ENCODE peak calls at places on chromosomes 11 and 22, in seven cellular contexts. I is stomach; Q is WERI-Rb-1; B is effector memory CD4-positive, alpha-beta T cell; F is Panc1; V is mesenchymal stem cell; C is aorta. G is an unnamed sample.
A peak's percentile ranks its signal among the peaks of the same experiment; 100 is the strongest.

GRCh38 chr11:113473983-113474361 is 1.2 kb downstream of the DRD2 start:
- DNase-seq in I (no peak), Q (no peak), B (no peak), F (no peak), V (no peak), C (no peak), G (no peak)

GRCh38 chr11:72553748-72554147 is 119.4 kb upstream of the CLPB start:
- DNase-seq in I (no peak), Q (peak; percentile 63), B (no peak), F (no peak), V (no peak), C (no peak), G (no peak)

GRCh38 chr11:203945-204586 is 3.1 kb downstream of the BET1L start:
- DNase-seq in I (peak; percentile 16), Q (no peak), B (no peak), F (no peak), V (no peak), C (no peak), G (peak; percentile 10)

GRCh38 chr11:19573666-19574065 is 139.0 kb upstream of the NAV2 start:
- DNase-seq in I (no peak), Q (no peak), B (no peak), F (no peak), V (no peak), C (no peak), G (no peak)

GRCh38 chr11:64089915-64090810 is 54.4 kb downstream of the FLRT1 start:
- DNase-seq in I (no peak), Q (no peak), B (no peak), F (no peak), V (peak; percentile 71), C (no peak), G (no peak)

GRCh38 chr11:102914238-102915043 is 39.7 kb upstream of the MMP12 start:
- DNase-seq in I (no peak), Q (peak; percentile 17), B (no peak), F (peak; percentile 24), V (peak; percentile 55), C (no peak), G (peak; percentile 15)

GRCh38 chr22:22348127-22348814 is 103.7 kb downstream of the VPREB1 start:
- DNase-seq in I (no peak), Q (peak; percentile 33), B (no peak), F (no peak), V (peak; percentile 4), C (no peak), G (peak; percentile 57)

GRCh38 chr11:9118277-9118676 is 26.9 kb upstream of the SCUBE2 start:
- DNase-seq in I (no peak), Q (no peak), B (no peak), F (no peak), V (no peak), C (no peak), G (no peak)

GRCh38 chr11:21472256-21472655 is 720.6 kb upstream of the ANO5 start:
- DNase-seq in I (no peak), Q (no peak), B (no peak), F (no peak), V (no peak), C (no peak), G (no peak)

GRCh38 chr11:30432716-30433115 is 109.8 kb downstream of the ARL14EP start:
- DNase-seq in I (no peak), Q (no peak), B (no peak), F (no peak), V (no peak), C (no peak), G (no peak)

GRCh38 chr11:61011950-61012830 is 40.7 kb downstream of the CD6 start:
- DNase-seq in I (no peak), Q (no peak), B (no peak), F (no peak), V (no peak), C (no peak), G (no peak)

GRCh38 chr11:11075515-11076171 is 217.8 kb upstream of the ZBED5 start:
- DNase-seq in I (no peak), Q (no peak), B (no peak), F (no peak), V (peak; percentile 21), C (no peak), G (no peak)

GRCh38 chr11:130403301-130403804 is 25.1 kb downstream of the ADAMTS8 start:
- DNase-seq in I (no peak), Q (no peak), B (no peak), F (peak; percentile 25), V (peak; percentile 90), C (peak; percentile 89), G (no peak)

GRCh38 chr11:130979386-130979972 is 63.2 kb upstream of the SNX19 start:
- DNase-seq in I (no peak), Q (peak; percentile 49), B (no peak), F (no peak), V (peak; percentile 34), C (no peak), G (no peak)

GRCh38 chr11:83521647-83522596 is 235.8 kb upstream of the CCDC90B start:
- DNase-seq in I (no peak), Q (peak; percentile 51), B (no peak), F (no peak), V (peak; percentile 43), C (no peak), G (no peak)

GRCh38 chr11:133403900-133404299 is 128.4 kb downstream of the OPCML start:
- DNase-seq in I (no peak), Q (peak; percentile 51), B (no peak), F (no peak), V (no peak), C (no peak), G (peak; percentile 54)

GRCh38 chr11:46277623-46278386 is at the start of gene CREB3L1:
- DNase-seq in I (peak; percentile 91), Q (no peak), B (no peak), F (no peak), V (no peak), C (peak; percentile 82), G (no peak)

GRCh38 chr11:46278387-46279173 is 1.1 kb downstream of the CREB3L1 start:
- DNase-seq in I (peak; percentile 80), Q (peak; percentile 72), B (no peak), F (no peak), V (peak; percentile 79), C (peak; percentile 85), G (peak; percentile 54)

GRCh38 chr11:46285173-46285572 is 7.7 kb downstream of the CREB3L1 start:
- DNase-seq in I (no peak), Q (no peak), B (no peak), F (no peak), V (no peak), C (no peak), G (no peak)

GRCh38 chr11:46279393-46280099 is 2.1 kb downstream of the CREB3L1 start:
- DNase-seq in I (peak; percentile 58), Q (no peak), B (no peak), F (no peak), V (peak; percentile 67), C (peak; percentile 77), G (peak; percentile 77)

GRCh38 chr11:46281374-46281831 is 3.9 kb downstream of the CREB3L1 start:
- DNase-seq in I (peak; percentile 63), Q (no peak), B (no peak), F (no peak), V (peak; percentile 62), C (no peak), G (peak; percentile 41)
- H3K27ac ChIP-seq in I (peak overlapping the region; percentile 93), Q (no peak overlapping the region), B (no peak overlapping the region), F (no peak overlapping the region), V (peak overlapping the region; percentile 49), C (no peak overlapping the region), G (peak overlapping the region; percentile 61)

GRCh38 chr11:117794144-117794543 is 2.9 kb downstream of the DSCAML1 start:
- DNase-seq in I (no peak), Q (no peak), B (no peak), F (no peak), V (no peak), C (no peak), G (no peak)

GRCh38 chr11:117795726-117796455 is 1.1 kb downstream of the DSCAML1 start:
- DNase-seq in I (no peak), Q (peak; percentile 58), B (no peak), F (no peak), V (no peak), C (no peak), G (no peak)

GRCh38 chr11:117799634-117800033 is 2.6 kb upstream of the DSCAML1 start:
- DNase-seq in I (no peak), Q (no peak), B (no peak), F (no peak), V (no peak), C (no peak), G (no peak)

GRCh38 chr11:117794772-117795629 is 2.0 kb downstream of the DSCAML1 start:
- DNase-seq in I (no peak), Q (no peak), B (no peak), F (no peak), V (no peak), C (no peak), G (no peak)

DNA sequence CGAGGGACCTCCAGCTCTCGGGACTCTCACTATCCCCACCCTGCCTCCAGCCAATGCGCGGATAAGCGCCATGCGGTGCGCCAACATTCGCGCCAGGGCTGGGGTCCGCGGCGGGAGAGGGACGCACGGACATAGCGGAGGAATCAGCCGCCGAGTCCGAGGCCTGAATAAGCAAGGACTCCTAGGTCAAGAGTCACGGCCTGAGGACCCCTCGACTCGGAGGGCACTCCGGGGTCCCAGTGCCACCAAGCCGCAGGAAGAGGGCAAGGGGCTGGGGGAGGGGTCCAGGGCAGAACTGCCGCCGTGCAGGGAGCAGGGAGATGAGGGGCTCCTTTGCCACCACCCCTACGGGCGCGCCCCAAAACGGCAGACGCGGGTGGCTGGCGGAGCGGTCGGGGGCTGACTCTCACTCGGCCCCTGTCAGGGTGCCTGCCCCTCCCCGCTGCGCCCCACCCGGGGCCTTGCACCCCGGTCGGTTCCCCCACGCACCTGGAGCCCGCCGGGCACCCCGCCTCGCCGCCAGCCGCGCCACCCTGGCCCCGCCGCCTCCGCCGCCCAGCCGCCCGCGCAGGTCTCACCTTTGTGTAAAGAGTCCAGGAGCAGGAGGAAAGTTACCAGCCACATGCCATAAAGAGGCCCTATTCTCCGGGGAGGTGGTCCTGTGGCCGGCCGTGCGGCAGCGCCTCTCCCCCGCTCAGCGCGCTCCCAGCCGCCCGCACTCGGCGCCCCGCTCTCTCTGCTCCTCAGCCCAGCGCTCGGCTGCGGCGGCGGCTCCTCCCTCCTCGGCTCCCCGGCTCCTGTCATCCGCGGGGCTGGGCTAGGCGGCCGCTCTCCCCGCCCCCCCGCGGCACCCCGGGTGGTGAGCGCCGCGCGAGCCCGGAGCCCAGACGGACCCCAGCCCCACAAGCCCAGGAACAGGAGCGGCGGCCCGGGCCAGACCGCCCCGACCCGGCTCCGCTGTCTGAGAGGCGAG is at the start of gene DSCAML1:
- DNase-seq in I (no peak), Q (peak; percentile 55), B (peak; percentile 6), F (no peak), V (no peak), C (no peak), G (peak; percentile 33)
- H3K4me3 ChIP-seq in I (peak within 1 kb of the TSS; percentile 30), Q (peak within 1 kb of the TSS; percentile 54), B (peak within 1 kb of the TSS; percentile 39), F (peak within 1 kb of the TSS; percentile 29), V (peak within 1 kb of the TSS; percentile 57), C (no peak within 1 kb of the TSS), G (peak within 1 kb of the TSS; percentile 41)

DNA sequence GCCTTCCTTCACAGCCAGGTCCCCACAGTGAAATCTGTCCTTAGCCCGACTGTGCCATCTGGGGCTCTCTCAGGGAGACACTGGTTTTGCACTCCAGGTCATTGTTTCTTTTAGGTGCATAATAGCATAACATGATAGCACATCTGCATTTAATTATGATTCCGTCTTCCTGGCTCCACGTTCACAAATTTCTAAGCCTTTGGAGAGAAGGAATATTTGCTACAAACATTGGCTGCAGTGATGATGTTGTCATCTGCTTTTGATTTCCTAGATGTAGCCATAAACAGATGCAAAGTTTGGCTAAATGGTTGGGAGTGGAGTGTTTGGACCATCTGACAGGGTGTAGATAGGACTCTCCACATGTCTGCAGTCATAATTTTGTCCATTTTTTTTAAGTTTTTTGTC is 12.0 kb upstream of the CAT start:
- DNase-seq in I (no peak), Q (no peak), B (no peak), F (no peak), V (no peak), C (no peak), G (no peak)
- H3K27ac ChIP-seq in I (peak overlapping the region; percentile 46), Q (no peak overlapping the region), B (no peak overlapping the region), F (no peak overlapping the region), V (peak overlapping the region; percentile 8), C (no peak overlapping the region), G (no peak overlapping the region)

GRCh38 chr11:32436751-32437405 is 1.5 kb upstream of the WT1 start:
- DNase-seq in I (no peak), Q (no peak), B (no peak), F (no peak), V (no peak), C (no peak), G (peak; percentile 42)
- H3K4me3 ChIP-seq in I (no peak overlapping the region), Q (no peak overlapping the region), B (no peak overlapping the region), F (peak overlapping the region; percentile 50), V (no peak overlapping the region), C (no peak overlapping the region), G (peak overlapping the region; percentile 63)

G was measured in testis.